ENCODE peak calls at places on chromosomes 3 and 15, in four cellular contexts. One of them, this sample, is unnamed.
A peak's percentile ranks its signal among the peaks of the same experiment; 100 is the strongest.

GRCh38 chr15:73822998-73823397 is 50.4 kb upstream of the TBC1D21 start:
- DNase-seq in lung: no peak
- DNase-seq in stimulated activated CD4-positive, alpha-beta T cell treated with anti-CD3 and anti-CD28 coated beads, Interleukin-1b, Interleukin-23, amount 100 ng/mL, for 24 hours: no peak
- DNase-seq in HEK293T: peak; percentile 23
- DNase-seq in this sample: no peak

GRCh38 chr3:194928831-194929594 is 243.3 kb downstream of the FAM43A start:
- DNase-seq in lung: peak; percentile 29
- DNase-seq in stimulated activated CD4-positive, alpha-beta T cell treated with anti-CD3 and anti-CD28 coated beads, Interleukin-1b, Interleukin-23, amount 100 ng/mL, for 24 hours: no peak
- DNase-seq in HEK293T: no peak
- DNase-seq in this sample: no peak

GRCh38 chr3:66362541-66362941 is 138.3 kb downstream of the LRIG1 start:
- DNase-seq in HEK293T: no peak
- DNase-seq in lung: no peak
- DNase-seq in stimulated activated CD4-positive, alpha-beta T cell treated with anti-CD3 and anti-CD28 coated beads, Interleukin-1b, Interleukin-23, amount 100 ng/mL, for 24 hours: no peak
- DNase-seq in this sample: no peak

GRCh38 chr3:175805825-175806224 is 946.7 kb downstream of the NAALADL2 start:
- DNase-seq in lung: no peak
- DNase-seq in stimulated activated CD4-positive, alpha-beta T cell treated with anti-CD3 and anti-CD28 coated beads, Interleukin-1b, Interleukin-23, amount 100 ng/mL, for 24 hours: no peak
- DNase-seq in HEK293T: no peak
- DNase-seq in this sample: no peak

GRCh38 chr3:25910997-25911396 is 121.1 kb downstream of the OXSM start:
- DNase-seq in stimulated activated CD4-positive, alpha-beta T cell treated with anti-CD3 and anti-CD28 coated beads, Interleukin-1b, Interleukin-23, amount 100 ng/mL, for 24 hours: peak; percentile 36
- DNase-seq in lung: peak; percentile 31
- DNase-seq in HEK293T: peak; percentile 30
- DNase-seq in this sample: no peak

GRCh38 chr15:98177950-98178848 is 217.7 kb downstream of the ARRDC4 start:
- DNase-seq in HEK293T: peak; percentile 82
- DNase-seq in lung: peak; percentile 33
- DNase-seq in stimulated activated CD4-positive, alpha-beta T cell treated with anti-CD3 and anti-CD28 coated beads, Interleukin-1b, Interleukin-23, amount 100 ng/mL, for 24 hours: no peak
- DNase-seq in this sample: no peak

GRCh38 chr3:10524799-10525301 is 19.5 kb upstream of the ATP2B2 start:
- DNase-seq in lung: no peak
- DNase-seq in HEK293T: no peak
- DNase-seq in stimulated activated CD4-positive, alpha-beta T cell treated with anti-CD3 and anti-CD28 coated beads, Interleukin-1b, Interleukin-23, amount 100 ng/mL, for 24 hours: no peak
- DNase-seq in this sample: no peak

GRCh38 chr3:107077391-107077790 is 299.8 kb upstream of the CCDC54 start:
- DNase-seq in HEK293T: no peak
- DNase-seq in stimulated activated CD4-positive, alpha-beta T cell treated with anti-CD3 and anti-CD28 coated beads, Interleukin-1b, Interleukin-23, amount 100 ng/mL, for 24 hours: no peak
- DNase-seq in lung: no peak
- DNase-seq in this sample: no peak

GRCh38 chr3:36373661-36374060 is 6.6 kb upstream of the STAC start:
- DNase-seq in lung: no peak
- DNase-seq in stimulated activated CD4-positive, alpha-beta T cell treated with anti-CD3 and anti-CD28 coated beads, Interleukin-1b, Interleukin-23, amount 100 ng/mL, for 24 hours: no peak
- DNase-seq in HEK293T: no peak
- DNase-seq in this sample: no peak

This sample was measured in glomerular endothelial cell.